ENCODE peak calls at places on chromosome X, in five cellular contexts. N, A, H, O and Z are unnamed samples. For H3K9me3, the result is how much of the 10 kb centered on the place peaks cover.

GRCh38 chrX:73563740-73564073 is 710 bp downstream of the CHIC1 start:
- DNase-seq in N (no peak), A (no peak), H (no peak), O (no peak), Z (no peak)

GRCh38 chrX:13272426-13272825 is 47.4 kb downstream of the ATXN3L start:
- DNase-seq in N (no peak), A (no peak), H (no peak), O (no peak), Z (no peak)

GRCh38 chrX:122850326-122850725 is 333.8 kb upstream of the GRIA3 start:
- DNase-seq in N (no peak), A (no peak), H (no peak), O (no peak), Z (no peak)

GRCh38 chrX:38857736-38858432 is 56.6 kb downstream of the MID1IP1 start:
- DNase-seq in N (no peak), A (no peak), H (no peak), O (no peak), Z (no peak)

GRCh38 chrX:13690836-13691235 is 1.9 kb downstream of the RAB9A start:
- DNase-seq in N (no peak), A (no peak), H (no peak), O (no peak), Z (no peak)

GRCh38 chrX:19303216-19303880 is 40.4 kb upstream of the PDHA1 start:
- DNase-seq in N (peak), A (no peak), H (no peak), O (no peak), Z (no peak)

GRCh38 chrX:115968436-115969252 is 201.9 kb upstream of the AGTR2 start:
- DNase-seq in N (no peak), A (peak), H (no peak), O (no peak), Z (peak)

GRCh38 chrX:46819136-46819535 is 17.7 kb upstream of the RP2 start:
- DNase-seq in N (no peak), A (no peak), H (no peak), O (no peak), Z (no peak)

GRCh38 chrX:43836435-43837184 is 45.6 kb downstream of the MAOB start:
- DNase-seq in N (no peak), A (no peak), H (no peak), O (no peak), Z (no peak)

GRCh38 chrX:45710081-45710801 is 509.6 kb upstream of the DIPK2B start:
- DNase-seq in N (no peak), A (no peak), H (no peak), O (no peak), Z (no peak)

GRCh38 chrX:129983575-129984131 is 1.2 kb downstream of the BCORL1 start:
- DNase-seq in N (no peak), A (peak), H (peak), O (no peak), Z (peak)

GRCh38 chrX:2928583-2929434 is at the start of gene ARSD:
- DNase-seq in N (peak), A (peak), H (peak), O (peak), Z (peak)

GRCh38 chrX:130714135-130714534 is 188.9 kb downstream of the ENOX2 start:
- DNase-seq in N (no peak), A (no peak), H (no peak), O (no peak), Z (no peak)

GRCh38 chrX:115147220-115147619 is 42.0 kb upstream of the RBMXL3 start:
- DNase-seq in N (no peak), A (no peak), H (no peak), O (no peak), Z (no peak)

GRCh38 chrX:153411255-153411987 is at the start of gene ZFP92:
- DNase-seq in N (no peak), A (peak), H (peak), O (no peak), Z (peak)

DNA sequence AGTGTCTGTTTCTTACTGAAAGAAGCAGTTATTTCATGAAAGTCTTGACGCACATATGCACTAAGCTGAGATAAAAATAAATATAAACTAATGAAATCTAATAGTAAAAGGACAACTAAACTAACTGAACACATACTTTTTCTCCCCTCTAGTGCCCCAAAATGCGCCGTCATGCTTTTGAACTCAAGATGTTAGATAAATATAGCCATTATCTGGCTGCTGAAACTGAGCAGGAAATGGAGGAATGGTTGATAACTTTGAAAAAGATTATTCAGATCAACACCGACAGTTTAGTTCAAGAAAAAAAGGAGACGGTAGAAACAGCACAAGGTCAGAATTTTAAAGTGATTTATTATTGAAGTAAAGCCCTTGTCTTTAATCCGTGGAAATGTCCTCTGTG is 70.2 kb downstream of the DOCK11 start:
- DNase-seq in N (no peak), A (no peak), H (no peak), O (no peak), Z (no peak)
- H3K9me3 ChIP-seq in N (under half), A (under half), H (under half), O (under half), Z (under half)

DNA sequence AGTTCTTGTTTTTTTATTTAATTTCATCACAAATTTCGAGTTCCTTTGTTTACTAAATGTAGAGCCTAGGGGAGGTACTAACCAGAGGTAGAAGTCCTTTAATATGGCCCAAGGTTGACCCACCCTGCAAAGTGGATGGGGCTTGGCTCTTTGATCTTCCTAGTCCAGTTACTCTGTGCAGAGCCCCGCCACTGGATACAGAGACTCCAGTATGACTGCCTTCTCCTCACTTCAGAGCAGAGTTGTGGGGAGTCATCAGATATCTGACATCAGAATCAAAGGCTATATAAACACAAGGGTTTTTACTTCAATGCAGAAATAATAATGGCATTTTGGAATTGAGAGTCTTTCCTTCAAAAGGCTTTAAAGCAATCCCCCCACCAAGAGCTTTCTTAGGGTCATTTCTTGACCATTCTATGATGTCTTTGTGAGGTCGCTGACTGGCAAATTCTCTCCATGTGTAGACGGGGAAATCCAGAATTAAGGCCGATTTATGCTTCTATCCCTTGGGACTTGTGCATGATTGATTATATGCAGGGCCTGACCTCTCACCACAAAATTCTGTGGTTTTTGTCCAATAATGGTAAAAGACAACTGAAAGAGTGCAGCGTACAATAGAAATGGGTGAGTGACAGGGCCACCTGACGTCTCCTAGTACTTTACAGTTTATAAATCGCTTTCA is 88.3 kb upstream of the CITED1 start:
- DNase-seq in N (no peak), A (no peak), H (no peak), O (no peak), Z (no peak)
- H3K4me3 ChIP-seq in N (no peak), A (no peak), H (no peak), O (no peak), Z (no peak)

DNA sequence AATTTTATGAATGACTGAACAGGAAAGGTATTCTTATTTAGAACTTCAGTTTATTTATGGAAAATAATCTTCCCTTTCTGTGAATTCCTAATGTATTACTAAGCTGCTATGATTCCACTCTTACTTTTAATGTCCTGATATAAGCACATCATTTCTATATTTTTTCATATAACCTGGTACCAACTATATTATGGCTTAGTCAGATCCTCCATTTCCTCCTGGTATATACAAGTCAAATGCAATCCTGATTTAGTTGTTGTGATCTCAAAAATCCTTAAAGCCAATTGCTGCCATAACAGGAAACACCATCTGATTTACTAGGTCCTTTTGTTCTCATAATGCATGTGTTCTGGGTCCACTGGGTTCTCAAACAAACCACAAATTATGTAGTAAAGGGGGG is 26.8 kb downstream of the TRMT2B start:
- DNase-seq in N (no peak), A (no peak), H (no peak), O (no peak), Z (no peak)
- H3K9me3 ChIP-seq in N (under half), A (under half), H (under half), O (under half), Z (under half)

GRCh38 chrX:79364306-79364705 is 2.8 kb downstream of the ITM2A start:
- DNase-seq in N (no peak), A (no peak), H (no peak), O (no peak), Z (no peak)

GRCh38 chrX:79367907-79368306 is 773 bp upstream of the ITM2A start:
- DNase-seq in N (no peak), A (no peak), H (no peak), O (no peak), Z (no peak)

GRCh38 chrX:79366888-79367749 is at the start of gene ITM2A:
- DNase-seq in N (peak), A (peak), H (peak), O (no peak), Z (peak)

GRCh38 chrX:79366556-79366887 is 612 bp downstream of the ITM2A start:
- DNase-seq in N (no peak), A (no peak), H (no peak), O (peak), Z (no peak)

DNA sequence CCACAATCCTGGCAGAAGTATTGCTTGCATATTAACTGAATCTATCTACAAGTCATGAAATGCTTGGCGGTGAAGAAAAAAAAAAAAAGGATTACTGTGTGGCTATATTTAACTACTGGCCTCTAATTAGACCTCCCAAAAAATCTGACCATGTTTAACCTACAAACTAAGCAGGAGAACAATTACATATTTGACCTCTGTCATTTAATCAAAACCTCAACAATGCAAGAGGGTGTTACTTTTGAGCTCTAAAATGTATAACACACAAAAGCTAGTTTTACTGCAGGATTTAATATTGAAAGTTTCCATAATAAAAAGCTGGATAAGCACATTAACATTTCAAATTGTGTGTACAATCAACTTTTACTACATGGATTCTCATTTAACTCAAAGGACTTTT is 1.5 kb downstream of the ITM2A start:
- DNase-seq in N (no peak), A (no peak), H (no peak), O (no peak), Z (no peak)
- H3K4me3 ChIP-seq in N (no peak), A (peak), H (peak), O (peak), Z (peak)

DNA sequence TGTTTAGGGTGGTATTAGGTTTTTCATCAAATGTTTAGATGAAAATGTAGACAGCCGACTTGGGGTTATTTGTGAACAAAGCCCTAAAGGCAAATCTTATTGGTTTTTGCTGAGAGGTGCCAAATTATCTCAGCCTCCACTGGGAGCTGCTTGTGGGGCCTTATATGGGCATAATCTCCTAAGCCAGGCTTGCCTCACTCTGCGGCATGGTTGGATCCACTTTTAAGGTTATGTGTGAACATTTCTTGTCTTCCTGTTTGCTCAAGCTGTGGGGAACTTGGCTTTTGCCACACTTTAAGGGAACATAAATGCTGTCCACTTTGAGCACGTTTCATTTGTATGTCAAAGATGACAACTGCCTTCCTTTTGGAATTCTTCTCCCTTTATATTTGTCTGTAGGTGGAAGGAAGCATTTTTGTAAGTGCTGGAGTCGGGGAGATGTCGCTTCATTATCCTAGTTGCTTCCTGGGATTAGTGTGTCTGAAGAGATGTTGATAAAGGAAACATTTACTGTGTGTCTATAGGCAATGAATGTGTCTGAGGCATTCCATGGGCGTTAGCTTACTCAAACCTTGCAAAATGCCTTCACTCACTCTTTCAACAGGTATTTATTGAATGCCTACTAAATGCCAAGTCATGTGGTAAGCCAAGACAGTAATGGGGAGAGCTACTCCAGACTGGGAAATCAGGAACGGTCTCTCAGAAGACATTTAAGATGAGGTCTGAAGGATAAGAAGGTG is 78.3 kb downstream of the SLC9A6 start:
- DNase-seq in N (peak), A (no peak), H (no peak), O (no peak), Z (peak)
- H3K9me3 ChIP-seq in N (under half), A (under half), H (under half), O (under half), Z (under half)

GRCh38 chrX:119402588-119402987 is 3.5 kb downstream of the SLC25A43 start:
- DNase-seq in N (no peak), A (no peak), H (no peak), O (no peak), Z (no peak)

GRCh38 chrX:119398974-119399771 is at the start of gene SLC25A43:
- DNase-seq in N (peak), A (peak), H (peak), O (no peak), Z (peak)

GRCh38 chrX:119398587-119398973 is 556 bp upstream of the SLC25A43 start:
- DNase-seq in N (no peak), A (no peak), H (no peak), O (no peak), Z (no peak)

GRCh38 chrX:119401569-119401968 is 2.4 kb downstream of the SLC25A43 start:
- DNase-seq in N (no peak), A (no peak), H (no peak), O (no peak), Z (no peak)

GRCh38 chrX:119399772-119400101 is 601 bp downstream of the SLC25A43 start:
- DNase-seq in N (no peak), A (peak), H (no peak), O (no peak), Z (no peak)
- H3K4me3 ChIP-seq in N (peak), A (peak), H (peak), O (peak), Z (peak)